ENCODE peak calls at places on chromosomes 2 and 18, in nine cellular contexts. One of them, this sample, is unnamed.

GRCh38 chr2:54048117-54048785 is 67.2 kb upstream of the ACYP2 start:
- DNase-seq in erythroblast: peak
- DNase-seq in K562: no peak
- DNase-seq in HCT116: no peak
- DNase-seq in testis: no peak
- DNase-seq in heart left ventricle: no peak
- DNase-seq in GM12892: no peak
- DNase-seq in sigmoid colon: no peak
- DNase-seq in A549: no peak
- DNase-seq in this sample: no peak

GRCh38 chr18:48962857-48963554 is 12.2 kb upstream of the SMAD7 start:
- DNase-seq in K562: no peak
- DNase-seq in sigmoid colon: no peak
- DNase-seq in A549: no peak
- DNase-seq in heart left ventricle: no peak
- DNase-seq in testis: no peak
- DNase-seq in GM12892: no peak
- DNase-seq in HCT116: no peak
- DNase-seq in erythroblast: no peak
- DNase-seq in this sample: no peak

GRCh38 chr18:12422936-12423335 is 15.2 kb downstream of the PRELID3A start:
- DNase-seq in K562: no peak
- DNase-seq in HCT116: no peak
- DNase-seq in sigmoid colon: no peak
- DNase-seq in heart left ventricle: no peak
- DNase-seq in A549: no peak
- DNase-seq in testis: no peak
- DNase-seq in erythroblast: peak
- DNase-seq in GM12892: no peak
- DNase-seq in this sample: no peak

GRCh38 chr2:18682681-18683080 is 93.3 kb upstream of the NT5C1B start:
- DNase-seq in sigmoid colon: no peak
- DNase-seq in heart left ventricle: no peak
- DNase-seq in HCT116: no peak
- DNase-seq in GM12892: no peak
- DNase-seq in A549: no peak
- DNase-seq in testis: no peak
- DNase-seq in erythroblast: no peak
- DNase-seq in K562: no peak
- DNase-seq in this sample: no peak

GRCh38 chr2:128396946-128397345 is 78.3 kb upstream of the HS6ST1 start:
- DNase-seq in erythroblast: no peak
- DNase-seq in K562: no peak
- DNase-seq in testis: no peak
- DNase-seq in GM12892: no peak
- DNase-seq in A549: no peak
- DNase-seq in HCT116: no peak
- DNase-seq in heart left ventricle: no peak
- DNase-seq in sigmoid colon: no peak
- DNase-seq in this sample: no peak

GRCh38 chr18:74114206-74114605 is 33.4 kb downstream of the FBXO15 start:
- DNase-seq in A549: no peak
- DNase-seq in HCT116: no peak
- DNase-seq in erythroblast: no peak
- DNase-seq in K562: no peak
- DNase-seq in GM12892: no peak
- DNase-seq in sigmoid colon: no peak
- DNase-seq in heart left ventricle: no peak
- DNase-seq in testis: no peak
- DNase-seq in this sample: no peak

GRCh38 chr18:44938396-44939036 is 257.8 kb downstream of the SETBP1 start:
- DNase-seq in GM12892: no peak
- DNase-seq in testis: no peak
- DNase-seq in sigmoid colon: no peak
- DNase-seq in HCT116: no peak
- DNase-seq in A549: no peak
- DNase-seq in erythroblast: no peak
- DNase-seq in heart left ventricle: no peak
- DNase-seq in K562: no peak
- DNase-seq in this sample: no peak

GRCh38 chr2:182426082-182426914 is 538 bp downstream of the PDE1A start:
- DNase-seq in sigmoid colon: no peak
- DNase-seq in HCT116: no peak
- DNase-seq in heart left ventricle: no peak
- DNase-seq in K562: no peak
- DNase-seq in testis: no peak
- DNase-seq in A549: no peak
- DNase-seq in GM12892: no peak
- DNase-seq in erythroblast: no peak
- DNase-seq in this sample: no peak

GRCh38 chr2:133086176-133086575 is 416.2 kb upstream of the LYPD1 start:
- DNase-seq in A549: no peak
- DNase-seq in K562: no peak
- DNase-seq in HCT116: no peak
- DNase-seq in heart left ventricle: no peak
- DNase-seq in testis: no peak
- DNase-seq in GM12892: no peak
- DNase-seq in erythroblast: no peak
- DNase-seq in sigmoid colon: no peak
- DNase-seq in this sample: no peak

GRCh38 chr18:79487198-79488165 is 91.8 kb downstream of the NFATC1 start:
- DNase-seq in K562: no peak
- DNase-seq in sigmoid colon: peak
- DNase-seq in testis: no peak
- DNase-seq in erythroblast: no peak
- DNase-seq in A549: no peak
- DNase-seq in HCT116: no peak
- DNase-seq in heart left ventricle: no peak
- DNase-seq in GM12892: no peak
- DNase-seq in this sample: no peak

GRCh38 chr2:69389271-69389670 is 2.2 kb upstream of the GFPT1 start:
- DNase-seq in A549: no peak
- DNase-seq in HCT116: no peak
- DNase-seq in heart left ventricle: no peak
- DNase-seq in erythroblast: no peak
- DNase-seq in K562: no peak
- DNase-seq in GM12892: no peak
- DNase-seq in testis: no peak
- DNase-seq in sigmoid colon: no peak
- DNase-seq in this sample: no peak

GRCh38 chr2:69387770-69388481 is 899 bp upstream of the GFPT1 start:
- DNase-seq in K562: peak
- DNase-seq in HCT116: no peak
- DNase-seq in testis: no peak
- DNase-seq in GM12892: no peak
- DNase-seq in A549: no peak
- DNase-seq in erythroblast: no peak
- DNase-seq in sigmoid colon: no peak
- DNase-seq in heart left ventricle: no peak
- DNase-seq in this sample: no peak

GRCh38 chr2:69385443-69386151 is 1.4 kb downstream of the GFPT1 start:
- DNase-seq in A549: no peak
- DNase-seq in sigmoid colon: no peak
- DNase-seq in K562: peak
- DNase-seq in GM12892: no peak
- DNase-seq in HCT116: peak
- DNase-seq in heart left ventricle: no peak
- DNase-seq in erythroblast: peak
- DNase-seq in testis: no peak
- DNase-seq in this sample: no peak

GRCh38 chr2:69386376-69386775 is 651 bp downstream of the GFPT1 start:
- DNase-seq in GM12892: no peak
- DNase-seq in A549: no peak
- DNase-seq in testis: no peak
- DNase-seq in HCT116: no peak
- DNase-seq in heart left ventricle: no peak
- DNase-seq in sigmoid colon: no peak
- DNase-seq in erythroblast: no peak
- DNase-seq in K562: no peak
- DNase-seq in this sample: no peak

DNA sequence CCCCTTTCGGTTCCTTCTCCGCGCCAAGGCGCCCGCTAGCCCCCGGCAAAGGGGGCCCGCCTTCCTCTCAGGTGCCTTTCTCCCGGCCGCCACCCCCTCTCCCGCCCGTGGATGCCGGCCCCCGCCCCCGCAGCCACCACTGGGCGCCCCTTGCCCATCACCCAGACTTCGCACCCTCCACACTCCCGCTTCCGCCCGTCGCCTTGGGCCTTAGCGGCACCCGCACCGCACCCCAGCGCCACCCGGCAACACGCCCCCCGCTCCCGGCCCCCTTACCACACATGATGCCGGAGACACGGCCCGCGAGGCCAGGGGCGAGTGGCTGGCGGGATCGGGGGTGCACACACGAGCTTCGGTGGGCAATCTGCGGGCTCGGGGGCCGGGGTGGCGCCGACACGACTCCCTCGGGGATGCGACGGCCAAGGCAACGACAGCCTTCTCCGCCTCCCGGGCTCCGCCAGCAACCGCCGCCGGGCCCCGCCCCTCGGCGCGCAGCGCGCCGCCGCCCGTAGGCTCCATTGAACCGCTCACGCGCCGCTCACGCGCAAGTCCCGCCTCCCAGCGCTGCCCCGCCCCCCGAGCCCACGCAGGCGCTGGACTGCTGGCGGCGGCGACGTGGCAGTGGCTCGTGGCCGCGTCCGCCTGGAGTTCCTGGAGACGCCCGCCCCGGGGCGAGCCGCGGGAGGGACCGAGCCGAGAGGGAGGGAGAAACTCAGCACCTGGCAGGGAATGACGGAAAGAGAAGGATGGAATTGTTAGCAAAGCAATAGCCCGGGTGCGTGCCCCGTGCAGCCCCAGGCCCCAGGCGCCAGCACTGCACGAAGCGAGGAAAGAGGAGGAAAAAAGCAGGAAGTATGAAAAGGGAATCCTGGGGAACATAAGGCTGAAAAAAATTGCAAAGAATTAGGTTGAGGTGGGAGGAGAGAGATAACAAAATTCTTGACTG is at the start of gene GFPT1:
- DNase-seq in sigmoid colon: peak
- DNase-seq in A549: peak
- DNase-seq in GM12892: peak
- DNase-seq in erythroblast: peak
- DNase-seq in HCT116: peak
- DNase-seq in testis: peak
- DNase-seq in K562: peak
- DNase-seq in heart left ventricle: peak
- DNase-seq in this sample: peak
- TF ChIP-seq POLR2A in sigmoid colon: peak
- TF ChIP-seq POLR2A in A549: peak
- TF ChIP-seq POLR2A in GM12892: peak
- TF ChIP-seq POLR2A in erythroblast: peak
- TF ChIP-seq POLR2A in HCT116: peak
- TF ChIP-seq POLR2A in testis: peak
- TF ChIP-seq POLR2A in K562: peak
- TF ChIP-seq POLR2A in heart left ventricle: peak
- TF ChIP-seq POLR2A in this sample: peak

GRCh38 chr2:108587621-108588020 is 53.4 kb downstream of the LIMS1 start:
- DNase-seq in heart left ventricle: peak
- DNase-seq in erythroblast: peak
- DNase-seq in sigmoid colon: peak
- DNase-seq in A549: no peak
- DNase-seq in testis: no peak
- DNase-seq in GM12892: no peak
- DNase-seq in HCT116: no peak
- DNase-seq in K562: no peak
- DNase-seq in this sample: peak
- TF ChIP-seq POLR2A in heart left ventricle: no peak
- TF ChIP-seq POLR2A in erythroblast: no peak
- TF ChIP-seq POLR2A in sigmoid colon: no peak
- TF ChIP-seq POLR2A in A549: no peak
- TF ChIP-seq POLR2A in testis: no peak
- TF ChIP-seq POLR2A in GM12892: no peak
- TF ChIP-seq POLR2A in HCT116: no peak
- TF ChIP-seq POLR2A in K562: no peak
- TF ChIP-seq POLR2A in this sample: no peak

DNA sequence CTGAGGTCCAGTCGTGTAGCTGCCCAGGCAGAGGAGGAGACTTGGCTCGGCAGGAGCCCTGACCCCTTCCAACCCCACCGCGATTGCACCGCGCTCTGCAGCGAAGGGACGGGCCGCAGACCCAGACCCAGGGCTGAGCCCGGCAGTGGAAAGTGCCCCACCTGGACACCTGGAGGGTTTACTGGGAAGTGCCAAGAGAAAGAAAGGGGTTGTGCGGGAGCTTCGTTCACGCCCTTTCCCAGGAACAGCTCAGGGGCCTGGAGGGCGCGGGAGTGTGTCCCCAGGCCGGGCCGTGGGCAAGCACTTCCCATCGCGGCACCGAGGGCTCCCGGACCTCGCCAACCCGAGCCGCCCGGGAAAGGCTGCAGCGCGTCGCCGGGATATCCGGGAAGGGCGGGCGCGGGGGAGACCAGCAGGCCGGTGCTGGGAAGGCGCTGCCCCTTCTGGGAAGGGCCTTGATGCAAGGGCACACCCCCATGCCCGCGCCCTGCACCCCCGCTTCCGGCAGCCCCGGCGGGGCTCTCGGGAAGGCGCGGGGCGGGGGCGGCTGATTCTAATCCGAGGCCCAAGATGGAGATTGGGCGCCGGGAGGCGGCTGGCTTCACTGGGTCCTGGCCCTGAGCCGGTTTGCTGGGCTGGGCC is 36.1 kb upstream of the MRPL33 start:
- DNase-seq in heart left ventricle: peak
- DNase-seq in sigmoid colon: peak
- DNase-seq in GM12892: no peak
- DNase-seq in testis: peak
- DNase-seq in A549: no peak
- DNase-seq in HCT116: no peak
- DNase-seq in K562: peak
- DNase-seq in erythroblast: peak
- DNase-seq in this sample: peak
- TF ChIP-seq POLR2A in heart left ventricle: peak
- TF ChIP-seq POLR2A in sigmoid colon: peak
- TF ChIP-seq POLR2A in GM12892: no peak
- TF ChIP-seq POLR2A in testis: no peak
- TF ChIP-seq POLR2A in A549: no peak
- TF ChIP-seq POLR2A in HCT116: no peak
- TF ChIP-seq POLR2A in K562: no peak
- TF ChIP-seq POLR2A in erythroblast: no peak
- TF ChIP-seq POLR2A in this sample: peak

DNA sequence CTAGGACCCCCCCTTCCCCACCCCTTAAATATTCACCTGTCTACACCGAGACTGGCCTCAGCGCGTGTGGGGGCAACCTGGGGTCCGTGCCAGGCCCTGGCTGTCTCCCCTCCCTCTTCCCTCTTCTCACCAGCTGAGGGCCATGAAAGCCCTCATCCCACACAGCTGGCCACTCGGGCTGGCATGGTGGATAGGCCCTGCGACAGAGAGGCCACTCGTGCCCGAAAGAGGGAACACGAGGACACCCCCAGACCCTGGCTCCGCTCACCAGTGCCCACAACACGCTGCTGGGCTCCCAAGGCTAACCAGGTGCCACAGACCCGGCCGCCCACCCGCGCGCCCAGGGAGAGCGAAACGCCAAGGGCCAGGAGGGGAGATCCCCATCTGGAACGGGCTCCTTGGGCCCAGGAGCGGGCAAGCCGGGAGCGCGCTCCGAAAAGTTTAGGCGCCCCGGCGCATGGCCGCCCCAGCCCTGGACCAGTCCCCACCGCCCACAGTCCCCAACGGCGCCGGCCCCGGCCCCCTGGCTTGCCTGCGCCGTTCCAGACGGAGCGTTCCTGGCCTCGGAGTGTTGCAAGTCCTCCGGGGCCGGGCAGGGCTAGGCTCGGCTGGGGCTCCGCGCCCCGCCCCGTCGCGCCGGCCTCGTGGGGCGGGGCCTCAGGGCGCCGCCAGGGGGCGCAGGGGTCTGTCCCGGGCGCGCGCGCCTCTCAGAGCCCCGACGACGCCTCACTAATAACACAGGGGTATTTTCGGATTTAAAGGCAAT is at the start of gene TMBIM1:
- DNase-seq in erythroblast: peak
- DNase-seq in heart left ventricle: peak
- DNase-seq in GM12892: peak
- DNase-seq in testis: peak
- DNase-seq in sigmoid colon: peak
- DNase-seq in HCT116: no peak
- DNase-seq in K562: peak
- DNase-seq in A549: peak
- DNase-seq in this sample: peak
- TF ChIP-seq POLR2A in erythroblast: peak
- TF ChIP-seq POLR2A in heart left ventricle: peak
- TF ChIP-seq POLR2A in GM12892: peak
- TF ChIP-seq POLR2A in testis: peak
- TF ChIP-seq POLR2A in sigmoid colon: peak
- TF ChIP-seq POLR2A in HCT116: peak
- TF ChIP-seq POLR2A in K562: peak
- TF ChIP-seq POLR2A in A549: peak
- TF ChIP-seq POLR2A in this sample: peak

This sample was measured in H54.